ENCODE peak calls at places on chromosomes 1 and 21, in ten cellular contexts. H is H9, C is A549, O is GM20000, I is cardiac fibroblast, U is cardiac muscle cell, X is psoas muscle, N is OCI-LY7, Y is HFFc6, B is transverse colon. R is an unnamed sample.

GRCh38 chr21:32360401-32360981 is 32.3 kb downstream of the URB1 start:
- DNase-seq in Y (no peak), C (no peak), B (no peak), O (no peak), U (no peak), I (peak), N (no peak), H (no peak), X (no peak), R (no peak)

GRCh38 chr1:163197022-163197421 is 5.7 kb downstream of the RGS5 start:
- DNase-seq in C (no peak), I (no peak), Y (no peak), U (no peak), H (no peak), N (no peak), O (no peak), X (no peak), B (no peak), R (no peak)

GRCh38 chr21:39057121-39057520 is 126.1 kb downstream of the PSMG1 start:
- DNase-seq in U (no peak), B (no peak), C (no peak), O (no peak), X (no peak), I (no peak), N (no peak), Y (no peak), H (no peak), R (no peak)

GRCh38 chr1:240337795-240338194 is 246.1 kb downstream of the FMN2 start:
- DNase-seq in B (no peak), I (peak), Y (peak), N (no peak), U (peak), C (no peak), X (no peak), H (no peak), O (no peak), R (peak)

GRCh38 chr1:113759341-113760101 is at the start of gene PHTF1:
- DNase-seq in H (peak), X (peak), U (peak), B (peak), N (peak), I (peak), Y (peak), C (peak), O (peak), R (peak)

GRCh38 chr21:34589511-34590282 is 25.2 kb downstream of the RCAN1 start:
- DNase-seq in N (no peak), H (no peak), U (no peak), B (no peak), O (no peak), C (no peak), Y (no peak), X (no peak), I (no peak), R (no peak)

GRCh38 chr1:147541672-147542548 is 609 bp downstream of the BCL9 start:
- DNase-seq in X (peak), I (peak), B (peak), U (peak), C (no peak), Y (peak), H (peak), N (peak), O (peak), R (no peak)

GRCh38 chr21:14554948-14555347 is 8.8 kb upstream of the SAMSN1 start:
- DNase-seq in I (peak), U (no peak), O (no peak), H (no peak), C (no peak), Y (no peak), B (no peak), N (no peak), X (no peak), R (no peak)

GRCh38 chr1:33374336-33375105 is 53.6 kb upstream of the A3GALT2 start:
- DNase-seq in N (no peak), X (no peak), B (no peak), C (no peak), O (no peak), I (peak), U (no peak), H (no peak), Y (peak), R (no peak)

GRCh38 chr1:246280551-246280950 is 226.5 kb downstream of the SMYD3 start:
- DNase-seq in Y (peak), I (peak), C (no peak), U (peak), O (no peak), B (no peak), H (no peak), X (no peak), N (no peak), R (no peak)

GRCh38 chr1:85406887-85407593 is 57.9 kb downstream of the DDAH1 start:
- DNase-seq in C (peak), I (peak), N (no peak), H (no peak), O (no peak), B (peak), Y (peak), X (no peak), U (no peak), R (peak)

GRCh38 chr1:74180490-74180889 is 17.5 kb downstream of the LRRIQ3 start:
- DNase-seq in O (no peak), H (no peak), I (peak), X (no peak), U (no peak), Y (no peak), B (no peak), C (no peak), N (no peak), R (no peak)

GRCh38 chr1:231931146-231931545 is 304.6 kb downstream of the DISC1 start:
- DNase-seq in U (no peak), H (no peak), C (no peak), N (no peak), B (no peak), O (no peak), I (peak), X (no peak), Y (no peak), R (no peak)

GRCh38 chr1:215637041-215637573 is 70.0 kb downstream of the KCTD3 start:
- DNase-seq in X (peak), Y (peak), O (no peak), I (peak), H (no peak), N (no peak), U (no peak), B (peak), C (peak), R (peak)

GRCh38 chr1:211628446-211628845 is 47.0 kb downstream of the NEK2 start:
- DNase-seq in H (no peak), C (no peak), U (no peak), X (no peak), B (no peak), N (no peak), I (no peak), Y (no peak), O (no peak), R (no peak)

GRCh38 chr1:211621471-211622198 is 42.7 kb upstream of the SLC30A1 start:
- DNase-seq in X (no peak), Y (no peak), N (no peak), U (no peak), C (no peak), H (no peak), B (no peak), O (no peak), I (peak), R (no peak)

GRCh38 chr1:211627259-211627658 is 48.2 kb downstream of the NEK2 start:
- DNase-seq in N (no peak), C (no peak), Y (no peak), X (no peak), I (no peak), B (no peak), H (no peak), O (no peak), U (peak), R (no peak)

GRCh38 chr1:211623510-211623909 is 44.5 kb upstream of the SLC30A1 start:
- DNase-seq in I (no peak), H (no peak), U (no peak), B (no peak), Y (no peak), N (no peak), O (no peak), X (no peak), C (no peak), R (no peak)

GRCh38 chr1:211625040-211625439 is 46.1 kb upstream of the SLC30A1 start:
- DNase-seq in U (no peak), N (peak), H (no peak), C (no peak), O (no peak), Y (peak), B (peak), X (no peak), I (peak), R (no peak)
- TF ChIP-seq CTCF in U (peak), N (peak), H (peak), C (peak), O (no peak), Y (peak), B (peak), X (peak), I (peak), R (peak)

GRCh38 chr1:228646717-228647522 is 88.4 kb upstream of the RHOU start:
- DNase-seq in U (peak), I (peak), H (peak), O (peak), B (peak), X (no peak), C (peak), N (peak), Y (peak), R (no peak)
- TF ChIP-seq CTCF in U (no peak), I (no peak), H (no peak), O (no peak), B (no peak), X (no peak), C (no peak), N (no peak), Y (no peak), R (no peak)

DNA sequence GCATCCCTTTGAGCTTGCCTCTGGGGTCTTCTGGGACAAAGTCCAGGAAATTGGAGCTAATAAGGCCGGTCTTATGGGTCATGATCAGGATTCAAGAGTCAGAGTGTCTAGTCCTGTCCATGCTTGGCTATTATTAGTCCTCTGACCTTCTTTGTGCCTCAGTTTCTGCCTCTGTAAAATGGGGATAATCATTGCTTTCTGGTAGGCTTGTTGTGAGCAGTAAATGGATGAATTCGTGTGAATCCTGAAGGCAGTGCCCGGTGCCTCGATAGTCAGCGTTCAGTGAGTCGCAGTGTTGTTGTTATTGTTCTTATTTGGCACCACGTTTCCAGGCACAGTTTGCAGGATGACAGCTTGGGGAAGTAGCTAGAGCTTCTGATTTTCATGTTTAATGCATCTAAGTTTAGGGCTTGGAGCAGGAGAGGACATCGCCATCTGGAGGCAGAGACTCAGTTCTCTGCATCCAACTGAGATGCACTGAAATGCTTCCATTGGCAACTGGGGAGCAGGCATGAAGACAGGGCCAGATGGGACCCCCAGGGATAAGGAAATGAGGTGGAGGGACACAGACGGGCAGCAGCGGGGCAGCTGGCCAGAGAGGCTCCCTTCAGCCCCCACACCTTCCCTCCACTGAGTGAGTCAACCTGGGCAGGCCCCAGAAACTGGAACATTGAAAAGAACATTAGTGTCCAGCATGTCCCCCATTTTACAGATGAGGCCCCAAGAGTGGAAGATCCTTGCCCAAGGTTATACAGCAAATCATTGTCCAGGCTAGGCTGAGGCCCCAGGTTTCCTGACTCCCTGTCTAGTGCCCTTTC is 160.3 kb downstream of the PTPRU start:
- DNase-seq in N (no peak), Y (no peak), I (no peak), U (peak), H (no peak), O (no peak), X (no peak), C (no peak), B (no peak), R (no peak)
- TF ChIP-seq CTCF in N (peak), Y (peak), I (no peak), U (peak), H (peak), O (no peak), X (no peak), C (no peak), B (no peak), R (peak)

GRCh38 chr1:41811051-41811795 is 107.5 kb downstream of the HIVEP3 start:
- DNase-seq in X (no peak), O (peak), B (no peak), U (no peak), H (no peak), Y (peak), C (no peak), N (no peak), I (peak), R (no peak)
- TF ChIP-seq CTCF in X (no peak), O (no peak), B (no peak), U (no peak), H (no peak), Y (no peak), C (no peak), N (no peak), I (no peak), R (no peak)

GRCh38 chr1:12620142-12620865 is 2.3 kb upstream of the DHRS3 start:
- DNase-seq in X (no peak), U (no peak), H (no peak), Y (no peak), I (no peak), N (no peak), O (no peak), B (no peak), C (no peak), R (no peak)

GRCh38 chr1:12617901-12618660 is at the start of gene DHRS3:
- DNase-seq in H (peak), N (no peak), I (peak), X (peak), Y (peak), U (peak), B (peak), C (peak), O (peak), R (peak)

GRCh38 chr1:12619396-12620141 is 1.6 kb upstream of the DHRS3 start:
- DNase-seq in I (peak), U (peak), O (peak), B (peak), X (peak), N (peak), H (peak), C (peak), Y (peak), R (peak)

GRCh38 chr1:12617511-12617900 is 504 bp downstream of the DHRS3 start:
- DNase-seq in H (no peak), O (peak), I (no peak), N (no peak), Y (no peak), U (no peak), B (peak), C (no peak), X (peak), R (no peak)

GRCh38 chr1:12618661-12619395 is 818 bp upstream of the DHRS3 start:
- DNase-seq in O (peak), Y (peak), B (peak), N (no peak), I (peak), C (peak), X (peak), H (peak), U (peak), R (peak)
- TF ChIP-seq CTCF in O (no peak), Y (no peak), B (no peak), N (no peak), I (no peak), C (no peak), X (no peak), H (no peak), U (no peak), R (no peak)

GRCh38 chr1:26984291-26984690 is 9.2 kb upstream of the TRNP1 start:
- DNase-seq in B (no peak), O (no peak), C (no peak), Y (no peak), U (no peak), I (no peak), N (no peak), H (no peak), X (no peak), R (no peak)
- TF ChIP-seq CTCF in B (no peak), O (no peak), C (no peak), Y (no peak), U (no peak), I (no peak), N (no peak), H (no peak), X (no peak), R (no peak)

DNA sequence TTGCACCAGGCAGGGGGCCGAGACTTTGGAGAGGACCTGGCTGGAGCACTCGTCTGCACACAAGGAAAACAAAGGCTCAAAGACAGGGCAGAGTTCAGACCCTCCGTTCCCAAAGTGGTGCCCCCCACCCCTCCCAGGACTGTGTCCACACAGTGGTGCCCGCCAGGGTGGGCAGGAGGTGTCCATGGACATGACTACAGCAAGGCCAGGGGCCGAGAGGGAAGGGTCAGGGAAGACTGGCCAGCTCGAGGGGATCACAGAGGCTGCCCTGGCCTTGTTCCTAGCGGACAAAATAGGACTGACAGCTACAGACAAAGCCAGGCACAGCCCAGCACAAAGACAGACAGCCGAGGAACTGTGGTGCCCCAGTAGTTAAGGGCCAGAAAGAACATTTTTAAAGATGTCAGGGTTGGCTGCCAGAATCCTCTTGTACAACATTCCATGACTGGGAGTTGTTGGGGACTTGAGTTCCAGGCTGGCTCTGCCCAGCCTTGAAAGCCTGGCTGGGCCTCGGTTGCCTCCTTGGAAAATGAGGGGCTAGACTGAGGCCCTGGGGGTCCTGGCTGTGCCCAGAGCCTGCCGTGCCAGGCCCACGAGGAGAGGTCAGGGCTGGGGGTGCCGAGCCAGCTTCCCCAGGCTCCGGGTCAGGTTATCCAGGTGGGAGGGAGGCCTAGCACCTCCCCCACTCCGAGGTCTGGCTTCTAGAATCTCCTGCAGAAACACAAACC is 63.7 kb downstream of the SLX9 start:
- DNase-seq in C (no peak), O (no peak), X (peak), N (no peak), U (no peak), B (peak), I (no peak), H (no peak), Y (no peak), R (no peak)
- TF ChIP-seq CTCF in C (no peak), O (no peak), X (no peak), N (no peak), U (no peak), B (no peak), I (no peak), H (no peak), Y (no peak), R (no peak)

GRCh38 chr1:180366386-180367068 is 135.8 kb downstream of the ACBD6 start:
- DNase-seq in X (no peak), Y (no peak), H (no peak), N (no peak), I (peak), U (no peak), B (no peak), C (no peak), O (no peak), R (no peak)

GRCh38 chr1:180369061-180369460 is 133.3 kb downstream of the ACBD6 start:
- DNase-seq in X (no peak), Y (no peak), O (no peak), U (no peak), I (no peak), B (no peak), H (no peak), N (no peak), C (no peak), R (no peak)

GRCh38 chr1:180363596-180363995 is 133.5 kb downstream of the LHX4 start:
- DNase-seq in N (no peak), U (no peak), X (no peak), Y (no peak), I (no peak), O (no peak), B (no peak), H (no peak), C (no peak), R (no peak)

GRCh38 chr1:180360333-180361075 is 130.4 kb downstream of the LHX4 start:
- DNase-seq in O (no peak), Y (peak), X (no peak), C (no peak), N (no peak), U (no peak), H (no peak), B (no peak), I (peak), R (no peak)

GRCh38 chr1:180365039-180365438 is 135.0 kb downstream of the LHX4 start:
- DNase-seq in C (no peak), I (peak), U (no peak), H (no peak), N (peak), X (no peak), Y (no peak), B (no peak), O (no peak), R (no peak)
- TF ChIP-seq CTCF in C (peak), I (peak), U (no peak), H (peak), N (peak), X (peak), Y (peak), B (no peak), O (peak), R (no peak)

DNA sequence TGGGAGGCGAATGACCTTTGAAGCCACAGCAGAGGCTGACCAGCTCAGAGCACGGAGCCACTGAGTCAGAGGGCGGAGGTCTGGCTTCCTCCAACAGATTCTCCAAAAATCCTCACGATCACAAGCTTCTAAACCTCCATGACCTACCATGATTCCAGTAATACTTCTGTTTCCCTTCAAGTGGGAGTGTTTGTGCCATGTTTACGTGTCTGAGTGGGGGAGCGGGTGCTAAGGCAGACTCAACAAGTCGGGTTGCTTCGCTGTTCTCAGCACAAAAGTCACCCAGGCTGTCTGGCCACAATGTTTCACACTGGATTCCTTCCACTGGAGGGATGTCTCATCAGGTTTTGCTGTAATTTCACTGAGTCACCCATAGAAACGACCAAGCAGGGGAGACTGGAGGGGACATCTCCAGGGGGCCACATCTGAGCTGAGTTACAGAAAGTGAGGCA is 86.2 kb downstream of the SLC66A1 start:
- DNase-seq in C (no peak), X (no peak), U (no peak), O (no peak), B (peak), I (peak), Y (peak), H (no peak), N (no peak), R (no peak)
- TF ChIP-seq CTCF in C (no peak), X (no peak), U (peak), O (no peak), B (peak), I (peak), Y (peak), H (no peak), N (no peak), R (peak)

DNA sequence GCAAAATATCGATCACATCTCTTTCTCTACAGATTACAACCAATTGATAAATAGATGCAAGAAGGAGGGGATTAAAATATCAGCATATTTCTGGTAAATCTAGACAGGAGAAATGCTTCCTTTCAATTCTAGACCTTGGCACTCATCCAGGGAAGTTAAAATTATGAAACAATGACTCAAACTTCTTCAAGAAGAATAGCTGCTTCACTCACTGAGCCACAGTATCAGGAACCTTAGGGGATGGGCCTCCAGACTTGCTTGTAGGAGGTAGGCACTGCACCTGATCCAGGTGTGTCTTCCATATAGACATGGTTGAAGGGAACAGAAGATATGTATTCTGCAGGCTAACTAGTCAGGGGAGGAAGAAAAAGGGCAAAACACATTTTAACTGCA is 9.8 kb downstream of the SLAMF7 start:
- DNase-seq in B (no peak), X (no peak), O (no peak), C (peak), N (no peak), U (no peak), H (no peak), Y (no peak), I (peak), R (no peak)
- TF ChIP-seq CTCF in B (no peak), X (no peak), O (no peak), C (no peak), N (no peak), U (no peak), H (no peak), Y (no peak), I (no peak), R (no peak)